ENCODE peak calls at places on chromosomes 3 and 15, in seven cellular contexts. G is HepG2, J is GM12878, B is K562, X is HCT116, K is H1, V is SK-N-SH. P is an unnamed sample.

GRCh38 chr3:125051715-125052581 is 3.8 kb downstream of the HEG1 start:
- DNase-seq in G (no peak), J (peak; percentile 56), B (no peak), X (no peak), K (peak; percentile 56), V (no peak), P (no peak)

GRCh38 chr15:67413770-67414429 is 107.0 kb upstream of the C15orf61 start:
- DNase-seq in G (peak; percentile 35), J (no peak), B (no peak), X (peak; percentile 23), K (no peak), V (no peak), P (no peak)

GRCh38 chr15:65833501-65834220 is 35.6 kb upstream of the RAB11A start:
- DNase-seq in G (peak; percentile 29), J (no peak), B (no peak), X (no peak), K (no peak), V (peak; percentile 49), P (peak; percentile 37)

GRCh38 chr3:23612296-23612891 is 193.4 kb upstream of the UBE2E1 start:
- DNase-seq in G (no peak), J (no peak), B (no peak), X (no peak), K (peak; percentile 37), V (no peak), P (no peak)

GRCh38 chr15:100353469-100353868 is 11.7 kb upstream of the ADAMTS17 start:
- DNase-seq in G (no peak), J (no peak), B (no peak), X (no peak), K (no peak), V (no peak), P (no peak)

GRCh38 chr3:61114316-61114953 is 136.8 kb downstream of the FHIT start:
- DNase-seq in G (no peak), J (no peak), B (no peak), X (no peak), K (no peak), V (no peak), P (no peak)

GRCh38 chr15:66595937-66596545 is 30.2 kb upstream of the LCTL start:
- DNase-seq in G (no peak), J (no peak), B (no peak), X (no peak), K (no peak), V (no peak), P (no peak)

GRCh38 chr15:26352909-26353308 is 420.0 kb downstream of the GABRB3 start:
- DNase-seq in G (no peak), J (no peak), B (no peak), X (no peak), K (no peak), V (no peak), P (no peak)

GRCh38 chr3:47143068-47143467 is 20.8 kb downstream of the SETD2 start:
- DNase-seq in G (no peak), J (no peak), B (no peak), X (no peak), K (no peak), V (no peak), P (no peak)

GRCh38 chr15:40959331-40960141 is 6.3 kb downstream of the CHAC1 start:
- DNase-seq in G (no peak), J (no peak), B (no peak), X (no peak), K (no peak), V (no peak), P (no peak)

GRCh38 chr3:107438671-107439070 is 61.4 kb downstream of the CCDC54 start:
- DNase-seq in G (no peak), J (no peak), B (no peak), X (no peak), K (no peak), V (no peak), P (no peak)

GRCh38 chr15:41494922-41495735 is 1.5 kb downstream of the ITPKA start:
- DNase-seq in G (no peak), J (no peak), B (no peak), X (no peak), K (peak; percentile 83), V (no peak), P (no peak)

GRCh38 chr3:122843604-122844003 is 48.7 kb downstream of the SLC49A4 start:
- DNase-seq in G (no peak), J (no peak), B (no peak), X (no peak), K (no peak), V (no peak), P (no peak)

GRCh38 chr15:41417418-41417811 is 520 bp downstream of the RTF1 start:
- DNase-seq in G (no peak), J (no peak), B (peak; percentile 77), X (no peak), K (no peak), V (peak; percentile 76), P (no peak)

GRCh38 chr15:80803580-80804525 is 24.7 kb downstream of the CEMIP start:
- DNase-seq in G (no peak), J (no peak), B (no peak), X (no peak), K (no peak), V (no peak), P (no peak)

GRCh38 chr15:34241376-34242350 is 16.8 kb downstream of the EMC4 start:
- DNase-seq in G (peak; percentile 34), J (no peak), B (peak; percentile 43), X (no peak), K (no peak), V (peak; percentile 60), P (peak; percentile 49)

GRCh38 chr3:107404727-107405519 is 27.7 kb downstream of the CCDC54 start:
- DNase-seq in G (no peak), J (no peak), B (no peak), X (no peak), K (no peak), V (no peak), P (no peak)

GRCh38 chr3:6250167-6250566 is 610.7 kb upstream of the GRM7 start:
- DNase-seq in G (no peak), J (no peak), B (no peak), X (no peak), K (no peak), V (no peak), P (no peak)

GRCh38 chr15:63595688-63596087 is 1.5 kb upstream of the FBXL22 start:
- DNase-seq in G (no peak), J (no peak), B (no peak), X (no peak), K (no peak), V (no peak), P (no peak)

GRCh38 chr3:10950476-10951294 is 41.9 kb upstream of the SLC6A1 start:
- DNase-seq in G (peak; percentile 25), J (no peak), B (peak; percentile 66), X (peak; percentile 27), K (peak; percentile 52), V (peak; percentile 65), P (peak; percentile 61)

GRCh38 chr15:85667491-85668424 is 127.0 kb downstream of the KLHL25 start:
- DNase-seq in G (peak; percentile 53), J (no peak), B (no peak), X (peak; percentile 48), K (no peak), V (no peak), P (no peak)

GRCh38 chr15:96330450-96331140 is at the start of gene NR2F2:
- DNase-seq in G (peak; percentile 95), J (peak; percentile 53), B (peak; percentile 95), X (peak; percentile 94), K (peak; percentile 88), V (peak; percentile 96), P (peak; percentile 90)

GRCh38 chr3:76047368-76047767 is 262.0 kb upstream of the ZNF717 start:
- DNase-seq in G (no peak), J (no peak), B (no peak), X (no peak), K (no peak), V (peak; percentile 39), P (no peak)

DNA sequence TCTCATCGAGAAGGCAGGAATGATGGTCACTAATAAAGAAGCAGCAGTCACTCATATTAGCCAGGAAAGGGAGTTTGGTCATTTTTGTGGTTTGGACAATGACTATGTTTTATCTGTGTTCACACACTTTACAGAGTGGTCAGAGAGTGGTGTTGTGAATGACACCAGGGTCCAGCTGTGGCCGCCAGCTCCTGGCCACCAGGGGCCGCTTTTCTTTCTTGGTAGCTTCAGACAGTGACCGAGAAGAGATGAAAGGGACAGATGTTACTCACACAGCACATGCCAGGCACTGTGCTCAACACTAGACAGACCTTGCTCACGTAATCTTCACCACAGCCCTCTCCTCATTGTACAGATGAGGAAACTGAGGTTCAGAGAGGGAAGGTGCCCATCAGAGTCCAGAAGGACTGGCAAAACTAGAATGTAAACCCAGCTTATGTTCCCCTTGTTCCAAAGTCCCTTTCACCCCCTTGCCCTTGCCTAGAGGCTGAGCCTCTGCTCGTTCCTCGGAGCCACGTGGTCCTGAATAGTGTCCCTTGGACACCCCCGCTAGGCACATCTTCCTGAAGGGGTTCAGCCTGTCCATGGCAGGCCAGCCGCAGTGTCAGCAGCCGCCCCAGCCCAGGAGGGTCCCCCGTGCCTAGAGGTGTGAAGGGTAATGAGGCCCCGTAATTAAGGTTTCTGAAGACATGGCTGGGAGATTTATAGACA is 55.6 kb downstream of the CYP11A1 start:
- DNase-seq in G (peak; percentile 34), J (no peak), B (peak; percentile 81), X (peak; percentile 35), K (no peak), V (peak; percentile 70), P (peak; percentile 52)
- TF ChIP-seq JUND in G (no peak), J (no peak), B (peak; percentile 4), X (no peak), K (no peak), V (no peak), P (no peak)

GRCh38 chr3:43503067-43503728 is 118.6 kb downstream of the ANO10 start:
- DNase-seq in G (peak; percentile 15), J (no peak), B (no peak), X (peak; percentile 12), K (no peak), V (peak; percentile 23), P (peak; percentile 18)
- TF ChIP-seq JUND in G (no peak), J (no peak), B (no peak), X (no peak), K (no peak), V (no peak), P (no peak)

GRCh38 chr3:126543457-126544090 is 15.2 kb downstream of the C3orf22 start:
- DNase-seq in G (no peak), J (no peak), B (no peak), X (no peak), K (no peak), V (peak; percentile 10), P (no peak)
- TF ChIP-seq JUND in G (no peak), J (no peak), B (no peak), X (no peak), K (no peak), V (no peak), P (no peak)

GRCh38 chr3:79598594-79598993 is 169.2 kb downstream of the ROBO1 start:
- DNase-seq in G (no peak), J (no peak), B (no peak), X (no peak), K (peak; percentile 44), V (no peak), P (no peak)
- TF ChIP-seq JUND in G (no peak), J (no peak), B (no peak), X (no peak), K (no peak), V (no peak), P (no peak)

DNA sequence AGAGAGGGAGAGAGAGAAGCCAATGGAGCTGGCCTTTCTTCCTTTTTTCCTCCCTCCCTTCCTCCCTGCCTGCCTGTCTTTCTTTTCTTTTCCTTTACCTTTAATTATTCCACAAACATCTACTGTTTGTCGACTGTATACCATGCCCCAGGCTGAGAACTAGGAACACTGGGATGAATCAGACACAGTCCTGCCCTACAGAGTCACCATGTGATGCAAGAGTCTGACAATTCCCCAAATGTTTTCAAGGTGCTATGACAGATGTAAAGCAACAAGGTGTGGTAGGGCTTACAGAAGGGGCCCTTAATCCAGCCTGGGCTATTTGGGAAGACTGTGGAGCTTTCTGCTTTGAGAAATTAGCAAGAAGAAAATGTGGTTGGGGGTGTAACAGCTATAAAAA is 4.0 kb upstream of the SPSB4 start:
- DNase-seq in G (no peak), J (no peak), B (no peak), X (peak; percentile 13), K (no peak), V (no peak), P (no peak)
- TF ChIP-seq JUND in G (no peak), J (no peak), B (no peak), X (peak; percentile 30), K (no peak), V (no peak), P (no peak)